ENCODE peak calls at places on chromosomes 11 and 22, in seven cellular contexts. One of them, this sample, is unnamed.
A peak's percentile ranks its signal among the peaks of the same experiment; 100 is the strongest.

GRCh38 chr11:86380295-86380694 is 5.6 kb downstream of the CCDC81 start:
- DNase-seq in stimulated activated effector memory CD8-positive, alpha-beta T cell treated with anti-CD3 and anti-CD28 coated beads, Interleukin-12 subunit alpha, Interleukin-12 subunit beta, amount 100 ng/mL, for 72 hours: no peak
- DNase-seq in A549: no peak
- DNase-seq in endothelial cell: no peak
- DNase-seq in GM23248: no peak
- DNase-seq in foreskin fibroblast: no peak
- DNase-seq in activated gamma-delta T cell treated with anti-CD3 and anti-CD28 coated beads, Interleukin-2, amount 50 U/mL, for 16 hours: no peak
- DNase-seq in this sample: no peak

GRCh38 chr11:129278586-129279319 is 86.6 kb upstream of the ARHGAP32 start:
- DNase-seq in stimulated activated effector memory CD8-positive, alpha-beta T cell treated with anti-CD3 and anti-CD28 coated beads, Interleukin-12 subunit alpha, Interleukin-12 subunit beta, amount 100 ng/mL, for 72 hours: no peak
- DNase-seq in A549: no peak
- DNase-seq in endothelial cell: peak; percentile 21
- DNase-seq in GM23248: peak; percentile 68
- DNase-seq in foreskin fibroblast: peak; percentile 68
- DNase-seq in activated gamma-delta T cell treated with anti-CD3 and anti-CD28 coated beads, Interleukin-2, amount 50 U/mL, for 16 hours: no peak
- DNase-seq in this sample: peak; percentile 27

GRCh38 chr11:5624489-5625278 is at the start of gene TRIM34:
- DNase-seq in stimulated activated effector memory CD8-positive, alpha-beta T cell treated with anti-CD3 and anti-CD28 coated beads, Interleukin-12 subunit alpha, Interleukin-12 subunit beta, amount 100 ng/mL, for 72 hours: peak; percentile 77
- DNase-seq in A549: peak; percentile 95
- DNase-seq in endothelial cell: peak; percentile 15
- DNase-seq in GM23248: peak; percentile 85
- DNase-seq in foreskin fibroblast: peak; percentile 73
- DNase-seq in activated gamma-delta T cell treated with anti-CD3 and anti-CD28 coated beads, Interleukin-2, amount 50 U/mL, for 16 hours: peak; percentile 33
- DNase-seq in this sample: peak; percentile 68

GRCh38 chr11:127412722-127413121 is 412.2 kb upstream of the KIRREL3 start:
- DNase-seq in stimulated activated effector memory CD8-positive, alpha-beta T cell treated with anti-CD3 and anti-CD28 coated beads, Interleukin-12 subunit alpha, Interleukin-12 subunit beta, amount 100 ng/mL, for 72 hours: no peak
- DNase-seq in A549: no peak
- DNase-seq in endothelial cell: no peak
- DNase-seq in GM23248: no peak
- DNase-seq in foreskin fibroblast: no peak
- DNase-seq in activated gamma-delta T cell treated with anti-CD3 and anti-CD28 coated beads, Interleukin-2, amount 50 U/mL, for 16 hours: no peak
- DNase-seq in this sample: no peak

GRCh38 chr11:43751726-43752125 is 71.2 kb downstream of the HSD17B12 start:
- DNase-seq in stimulated activated effector memory CD8-positive, alpha-beta T cell treated with anti-CD3 and anti-CD28 coated beads, Interleukin-12 subunit alpha, Interleukin-12 subunit beta, amount 100 ng/mL, for 72 hours: no peak
- DNase-seq in A549: no peak
- DNase-seq in endothelial cell: no peak
- DNase-seq in GM23248: no peak
- DNase-seq in foreskin fibroblast: no peak
- DNase-seq in activated gamma-delta T cell treated with anti-CD3 and anti-CD28 coated beads, Interleukin-2, amount 50 U/mL, for 16 hours: no peak
- DNase-seq in this sample: no peak

GRCh38 chr11:38718659-38719058 is 2120.6 kb upstream of the RAG2 start:
- DNase-seq in stimulated activated effector memory CD8-positive, alpha-beta T cell treated with anti-CD3 and anti-CD28 coated beads, Interleukin-12 subunit alpha, Interleukin-12 subunit beta, amount 100 ng/mL, for 72 hours: no peak
- DNase-seq in A549: no peak
- DNase-seq in endothelial cell: no peak
- DNase-seq in GM23248: no peak
- DNase-seq in foreskin fibroblast: no peak
- DNase-seq in activated gamma-delta T cell treated with anti-CD3 and anti-CD28 coated beads, Interleukin-2, amount 50 U/mL, for 16 hours: no peak
- DNase-seq in this sample: no peak

GRCh38 chr11:110059706-110060430 is 33.3 kb upstream of the ZC3H12C start:
- DNase-seq in stimulated activated effector memory CD8-positive, alpha-beta T cell treated with anti-CD3 and anti-CD28 coated beads, Interleukin-12 subunit alpha, Interleukin-12 subunit beta, amount 100 ng/mL, for 72 hours: no peak
- DNase-seq in A549: no peak
- DNase-seq in endothelial cell: no peak
- DNase-seq in GM23248: peak; percentile 78
- DNase-seq in foreskin fibroblast: peak; percentile 60
- DNase-seq in activated gamma-delta T cell treated with anti-CD3 and anti-CD28 coated beads, Interleukin-2, amount 50 U/mL, for 16 hours: no peak
- DNase-seq in this sample: peak; percentile 88

GRCh38 chr22:36002861-36003260 is 25.8 kb downstream of the RBFOX2 start:
- DNase-seq in stimulated activated effector memory CD8-positive, alpha-beta T cell treated with anti-CD3 and anti-CD28 coated beads, Interleukin-12 subunit alpha, Interleukin-12 subunit beta, amount 100 ng/mL, for 72 hours: no peak
- DNase-seq in A549: no peak
- DNase-seq in endothelial cell: no peak
- DNase-seq in GM23248: no peak
- DNase-seq in foreskin fibroblast: no peak
- DNase-seq in activated gamma-delta T cell treated with anti-CD3 and anti-CD28 coated beads, Interleukin-2, amount 50 U/mL, for 16 hours: no peak
- DNase-seq in this sample: no peak

GRCh38 chr11:72738199-72739141 is 13.7 kb downstream of the ARAP1 start:
- DNase-seq in stimulated activated effector memory CD8-positive, alpha-beta T cell treated with anti-CD3 and anti-CD28 coated beads, Interleukin-12 subunit alpha, Interleukin-12 subunit beta, amount 100 ng/mL, for 72 hours: no peak
- DNase-seq in A549: no peak
- DNase-seq in endothelial cell: no peak
- DNase-seq in GM23248: peak; percentile 83
- DNase-seq in foreskin fibroblast: peak; percentile 82
- DNase-seq in activated gamma-delta T cell treated with anti-CD3 and anti-CD28 coated beads, Interleukin-2, amount 50 U/mL, for 16 hours: no peak
- DNase-seq in this sample: peak; percentile 76

GRCh38 chr22:43783777-43784176 is 28.3 kb downstream of the EFCAB6 start:
- DNase-seq in stimulated activated effector memory CD8-positive, alpha-beta T cell treated with anti-CD3 and anti-CD28 coated beads, Interleukin-12 subunit alpha, Interleukin-12 subunit beta, amount 100 ng/mL, for 72 hours: no peak
- DNase-seq in A549: no peak
- DNase-seq in endothelial cell: no peak
- DNase-seq in GM23248: peak; percentile 14
- DNase-seq in foreskin fibroblast: no peak
- DNase-seq in activated gamma-delta T cell treated with anti-CD3 and anti-CD28 coated beads, Interleukin-2, amount 50 U/mL, for 16 hours: no peak
- DNase-seq in this sample: no peak

GRCh38 chr11:121274332-121274991 is 18.1 kb upstream of the SC5D start:
- DNase-seq in stimulated activated effector memory CD8-positive, alpha-beta T cell treated with anti-CD3 and anti-CD28 coated beads, Interleukin-12 subunit alpha, Interleukin-12 subunit beta, amount 100 ng/mL, for 72 hours: no peak
- DNase-seq in A549: no peak
- DNase-seq in endothelial cell: no peak
- DNase-seq in GM23248: no peak
- DNase-seq in foreskin fibroblast: no peak
- DNase-seq in activated gamma-delta T cell treated with anti-CD3 and anti-CD28 coated beads, Interleukin-2, amount 50 U/mL, for 16 hours: no peak
- DNase-seq in this sample: no peak

GRCh38 chr11:69495441-69496201 is 14.2 kb downstream of the LINC01488 start:
- DNase-seq in stimulated activated effector memory CD8-positive, alpha-beta T cell treated with anti-CD3 and anti-CD28 coated beads, Interleukin-12 subunit alpha, Interleukin-12 subunit beta, amount 100 ng/mL, for 72 hours: no peak
- DNase-seq in A549: no peak
- DNase-seq in endothelial cell: no peak
- DNase-seq in GM23248: no peak
- DNase-seq in foreskin fibroblast: no peak
- DNase-seq in activated gamma-delta T cell treated with anti-CD3 and anti-CD28 coated beads, Interleukin-2, amount 50 U/mL, for 16 hours: no peak
- DNase-seq in this sample: no peak

GRCh38 chr11:76170473-76170872 is 35.8 kb downstream of the WNT11 start:
- DNase-seq in stimulated activated effector memory CD8-positive, alpha-beta T cell treated with anti-CD3 and anti-CD28 coated beads, Interleukin-12 subunit alpha, Interleukin-12 subunit beta, amount 100 ng/mL, for 72 hours: no peak
- DNase-seq in A549: no peak
- DNase-seq in endothelial cell: no peak
- DNase-seq in GM23248: no peak
- DNase-seq in foreskin fibroblast: no peak
- DNase-seq in activated gamma-delta T cell treated with anti-CD3 and anti-CD28 coated beads, Interleukin-2, amount 50 U/mL, for 16 hours: no peak
- DNase-seq in this sample: no peak